ENCODE peak calls at places on chromosomes 13 and 19, in nine cellular contexts. K, E, I, V, Z, O, J, P and Q are unnamed samples.

GRCh38 chr13:72886272-72887062 is 104.5 kb downstream of the PIBF1 start:
- DNase-seq in K (no peak), E (no peak), I (no peak), V (no peak), Z (no peak), O (no peak), J (no peak), P (no peak), Q (no peak)

GRCh38 chr19:19224852-19225494 is 13.2 kb downstream of the NCAN start:
- DNase-seq in K (peak; percentile 94), E (peak; percentile 65), I (no peak), V (peak; percentile 73), Z (no peak), O (peak; percentile 54), J (no peak), P (no peak), Q (no peak)

GRCh38 chr19:18109363-18109730 is 11.8 kb downstream of the MAST3 start:
- DNase-seq in K (no peak), E (no peak), I (no peak), V (no peak), Z (no peak), O (no peak), J (no peak), P (no peak), Q (no peak)

GRCh38 chr19:18746393-18747167 is 44.5 kb downstream of the COMP start:
- DNase-seq in K (no peak), E (no peak), I (no peak), V (no peak), Z (no peak), O (no peak), J (no peak), P (no peak), Q (no peak)

GRCh38 chr19:5130371-5131030 is 161.6 kb downstream of the KDM4B start:
- DNase-seq in K (peak; percentile 90), E (no peak), I (no peak), V (no peak), Z (no peak), O (no peak), J (no peak), P (no peak), Q (no peak)

GRCh38 chr13:23707674-23708073 is 137.5 kb downstream of the TNFRSF19 start:
- DNase-seq in K (no peak), E (no peak), I (no peak), V (no peak), Z (no peak), O (no peak), J (no peak), P (no peak), Q (no peak)

GRCh38 chr13:46607768-46608553 is 55.0 kb downstream of the LRCH1 start:
- DNase-seq in K (no peak), E (no peak), I (no peak), V (no peak), Z (no peak), O (no peak), J (no peak), P (no peak), Q (no peak)

GRCh38 chr13:31377946-31378345 is 178.2 kb downstream of the B3GLCT start:
- DNase-seq in K (no peak), E (no peak), I (no peak), V (no peak), Z (no peak), O (no peak), J (no peak), P (no peak), Q (no peak)

GRCh38 chr13:93235258-93236015 is 8.8 kb downstream of the GPC6 start:
- DNase-seq in K (no peak), E (no peak), I (no peak), V (no peak), Z (no peak), O (no peak), J (no peak), P (no peak), Q (no peak)

GRCh38 chr19:38004100-38004504 is 97.1 kb downstream of the SIPA1L3 start:
- DNase-seq in K (no peak), E (no peak), I (no peak), V (no peak), Z (no peak), O (no peak), J (no peak), P (no peak), Q (no peak)

GRCh38 chr19:16604615-16605014 is 23.4 kb downstream of the MED26 start:
- DNase-seq in K (no peak), E (no peak), I (no peak), V (no peak), Z (no peak), O (no peak), J (no peak), P (no peak), Q (no peak)

GRCh38 chr19:28815257-28815656 is 397.7 kb downstream of the UQCRFS1 start:
- DNase-seq in K (no peak), E (no peak), I (no peak), V (no peak), Z (no peak), O (no peak), J (no peak), P (no peak), Q (no peak)

GRCh38 chr13:100128838-100129237 is 39.9 kb downstream of the PCCA start:
- DNase-seq in K (no peak), E (no peak), I (no peak), V (no peak), Z (no peak), O (no peak), J (no peak), P (no peak), Q (no peak)

GRCh38 chr13:48431987-48432615 is 19.2 kb upstream of the LPAR6 start:
- DNase-seq in K (no peak), E (no peak), I (no peak), V (no peak), Z (no peak), O (no peak), J (no peak), P (no peak), Q (no peak)

GRCh38 chr13:50843256-50844043 is at the start of gene DLEU7:
- DNase-seq in K (no peak), E (peak; percentile 56), I (peak; percentile 39), V (no peak), Z (no peak), O (no peak), J (peak; percentile 4), P (no peak), Q (peak; percentile 51)

GRCh38 chr19:44367024-44367423 is 10.5 kb upstream of the ZNF112 start:
- DNase-seq in K (no peak), E (no peak), I (no peak), V (no peak), Z (no peak), O (no peak), J (no peak), P (no peak), Q (no peak)

GRCh38 chr13:83515267-83515666 is 367.0 kb downstream of the SLITRK1 start:
- DNase-seq in K (no peak), E (no peak), I (no peak), V (no peak), Z (no peak), O (no peak), J (no peak), P (no peak), Q (no peak)

GRCh38 chr13:70964124-70964523 is 855.9 kb upstream of the KLHL1 start:
- DNase-seq in K (no peak), E (no peak), I (no peak), V (peak; percentile 3), Z (no peak), O (no peak), J (no peak), P (no peak), Q (no peak)

GRCh38 chr19:38666662-38667448 is 19.4 kb downstream of the ACTN4 start:
- DNase-seq in K (peak; percentile 62), E (no peak), I (no peak), V (no peak), Z (no peak), O (no peak), J (no peak), P (no peak), Q (no peak)

GRCh38 chr19:43471091-43471490 is 5.7 kb upstream of the LYPD3 start:
- DNase-seq in K (no peak), E (no peak), I (no peak), V (no peak), Z (no peak), O (no peak), J (no peak), P (no peak), Q (no peak)